ENCODE peak calls at places on chromosomes 6 and 20, in eight cellular contexts. J is neural progenitor cell, Y is IMR-90, E is MM.1S, S is HepG2, D is mammary epithelial cell, W is PC-3, H is H9. U is an unnamed sample. For H3K4me1, the result is how much of the 10 kb centered on the place peaks cover.

GRCh38 chr20:40670251-40670650 is 18.8 kb downstream of the MAFB start:
- DNase-seq in J (no peak), Y (no peak), E (no peak), S (no peak), D (no peak), W (no peak), H (no peak), U (no peak)

GRCh38 chr6:150616581-150616980 is 16.9 kb downstream of the PLEKHG1 start:
- DNase-seq in J (no peak), Y (no peak), E (no peak), S (no peak), D (no peak), W (no peak), H (no peak), U (no peak)

GRCh38 chr20:5827098-5827853 is 77.1 kb downstream of the SHLD1 start:
- DNase-seq in J (no peak), Y (no peak), E (no peak), S (no peak), D (no peak), W (no peak), H (no peak), U (no peak)

GRCh38 chr6:160207618-160208017 is 51.0 kb downstream of the SLC22A2 start:
- DNase-seq in J (no peak), Y (no peak), E (no peak), S (no peak), D (no peak), W (no peak), H (no peak), U (no peak)

GRCh38 chr20:24646331-24646730 is 176.9 kb downstream of the SYNDIG1 start:
- DNase-seq in J (no peak), Y (no peak), E (no peak), S (no peak), D (no peak), W (no peak), H (no peak), U (no peak)

GRCh38 chr6:74289881-74290280 is 593.9 kb downstream of the CD109 start:
- DNase-seq in J (no peak), Y (peak), E (no peak), S (no peak), D (no peak), W (peak), H (no peak), U (no peak)

GRCh38 chr6:43934803-43935602 is 165.0 kb downstream of the VEGFA start:
- DNase-seq in J (no peak), Y (no peak), E (no peak), S (no peak), D (no peak), W (no peak), H (no peak), U (no peak)

GRCh38 chr6:167893416-167893815 is 66.7 kb downstream of the AFDN start:
- DNase-seq in J (no peak), Y (peak), E (no peak), S (peak), D (peak), W (peak), H (peak), U (no peak)

GRCh38 chr6:17394192-17394611 is 807 bp downstream of the CAP2 start:
- DNase-seq in J (peak), Y (peak), E (peak), S (peak), D (peak), W (peak), H (peak), U (no peak)

GRCh38 chr6:148736779-148737412 is 9.9 kb upstream of the UST start:
- DNase-seq in J (no peak), Y (no peak), E (no peak), S (no peak), D (peak), W (peak), H (no peak), U (no peak)

GRCh38 chr20:41011551-41012067 is 17.0 kb upstream of the TOP1 start:
- DNase-seq in J (no peak), Y (no peak), E (peak), S (no peak), D (no peak), W (no peak), H (no peak), U (no peak)

GRCh38 chr6:162621246-162621645 is 106.3 kb downstream of the PRKN start:
- DNase-seq in J (peak), Y (no peak), E (no peak), S (peak), D (peak), W (no peak), H (no peak), U (no peak)

GRCh38 chr6:46704562-46704961 is 16.9 kb downstream of the TDRD6 start:
- DNase-seq in J (peak), Y (no peak), E (no peak), S (peak), D (peak), W (peak), H (no peak), U (no peak)

GRCh38 chr6:5672581-5673011 is 334.1 kb downstream of the NRN1 start:
- DNase-seq in J (peak), Y (peak), E (no peak), S (no peak), D (peak), W (peak), H (peak), U (no peak)

GRCh38 chr6:157498817-157499216 is 117.8 kb downstream of the ZDHHC14 start:
- DNase-seq in J (no peak), Y (no peak), E (peak), S (no peak), D (no peak), W (no peak), H (no peak), U (no peak)

GRCh38 chr6:14799928-14800327 is 445.9 kb upstream of the JARID2 start:
- DNase-seq in J (peak), Y (peak), E (peak), S (peak), D (peak), W (peak), H (peak), U (peak)

GRCh38 chr6:160142115-160142715 is 20.6 kb downstream of the SLC22A1 start:
- DNase-seq in J (no peak), Y (no peak), E (no peak), S (no peak), D (no peak), W (no peak), H (no peak), U (no peak)

GRCh38 chr6:43943099-43943766 is 173.2 kb downstream of the VEGFA start:
- DNase-seq in J (no peak), Y (no peak), E (no peak), S (no peak), D (no peak), W (no peak), H (peak), U (no peak)

GRCh38 chr6:13528232-13528631 is 40.8 kb upstream of the GFOD1 start:
- DNase-seq in J (no peak), Y (no peak), E (no peak), S (no peak), D (no peak), W (peak), H (no peak), U (no peak)

GRCh38 chr6:134529921-134530320 is 212.0 kb upstream of the SGK1 start:
- DNase-seq in J (no peak), Y (peak), E (no peak), S (peak), D (peak), W (peak), H (no peak), U (peak)

GRCh38 chr6:39401376-39401775 is 78.9 kb upstream of the KCNK16 start:
- DNase-seq in J (no peak), Y (no peak), E (no peak), S (no peak), D (no peak), W (no peak), H (no peak), U (no peak)

GRCh38 chr6:35017461-35018183 is 123.5 kb downstream of the TCP11 start:
- DNase-seq in J (no peak), Y (no peak), E (no peak), S (no peak), D (no peak), W (no peak), H (no peak), U (no peak)

GRCh38 chr20:63829943-63830820 is 882 bp downstream of the ZBTB46 start:
- DNase-seq in J (peak), Y (peak), E (no peak), S (no peak), D (peak), W (no peak), H (no peak), U (no peak)
- H3K4me1 ChIP-seq in J (under half), Y (under half), E (under half), S (half or more), D (under half), W (under half), H (under half), U (under half)

DNA sequence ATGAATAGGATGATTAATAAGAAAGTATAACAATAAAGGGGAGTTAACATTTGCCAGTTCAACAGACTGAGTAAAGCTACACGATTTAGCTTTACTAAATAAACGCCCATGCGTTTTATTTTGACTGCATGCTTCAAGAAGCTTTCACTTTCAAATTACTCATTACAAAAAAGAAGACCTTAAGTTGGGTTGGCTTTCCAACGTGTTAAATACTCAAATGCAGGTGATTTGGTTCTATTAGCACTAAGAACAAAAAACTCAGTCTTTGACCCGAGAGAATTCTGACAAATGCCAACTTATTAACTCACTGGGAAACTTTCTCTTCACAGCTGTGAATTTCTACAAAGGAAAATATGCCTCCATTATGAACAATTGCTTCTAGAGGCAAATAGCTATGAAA is 24.8 kb downstream of the RNF146 start:
- DNase-seq in J (no peak), Y (no peak), E (no peak), S (no peak), D (no peak), W (no peak), H (no peak), U (no peak)
- H3K27ac ChIP-seq in J (no peak), Y (no peak), E (no peak), S (no peak), D (no peak), W (no peak), H (no peak), U (peak)

GRCh38 chr20:37699202-37699601 is 5.4 kb downstream of the CTNNBL1 start:
- DNase-seq in J (no peak), Y (no peak), E (peak), S (no peak), D (no peak), W (no peak), H (no peak), U (no peak)
- H3K4me1 ChIP-seq in J (under half), Y (under half), E (under half), S (under half), D (under half), W (under half), H (under half), U (under half)

DNA sequence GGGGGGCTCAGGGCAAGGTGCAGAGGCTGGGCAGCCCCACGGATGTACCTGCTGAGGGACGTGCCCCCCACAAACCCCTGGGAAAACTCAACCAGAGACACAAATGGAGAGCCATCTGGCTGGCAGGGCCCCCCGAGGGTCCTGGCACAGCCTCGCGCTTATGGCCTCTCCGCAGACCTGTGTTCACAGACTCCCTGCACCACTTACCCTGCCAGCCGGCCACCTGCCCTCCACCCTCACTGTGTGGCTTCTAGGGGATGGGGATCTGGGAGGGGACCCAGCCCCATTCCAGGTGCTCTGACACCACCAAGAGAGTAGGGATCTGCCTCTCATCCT is 3.4 kb upstream of the ZBTB46 start:
- DNase-seq in J (no peak), Y (no peak), E (no peak), S (no peak), D (no peak), W (no peak), H (no peak), U (no peak)
- H3K27ac ChIP-seq in J (no peak), Y (peak), E (no peak), S (no peak), D (no peak), W (no peak), H (no peak), U (no peak)

GRCh38 chr20:44583179-44583578 is 800 bp downstream of the PKIG start:
- DNase-seq in J (no peak), Y (peak), E (no peak), S (no peak), D (no peak), W (no peak), H (no peak), U (no peak)
- H3K4me1 ChIP-seq in J (under half), Y (under half), E (under half), S (under half), D (under half), W (under half), H (under half), U (under half)